ENCODE peak calls at places on chromosomes 7 and 10, in six cellular contexts. One of them, this sample, is unnamed.

GRCh38 chr10:113381906-113382562 is 170.8 kb upstream of the HABP2 start:
- DNase-seq in GM23338: no peak
- DNase-seq in WTC11: no peak
- DNase-seq in GM12878: no peak
- DNase-seq in H1: no peak
- DNase-seq in K562: no peak
- DNase-seq in this sample: no peak

GRCh38 chr10:79376078-79376628 is 28.9 kb downstream of the PPIF start:
- DNase-seq in GM23338: no peak
- DNase-seq in WTC11: no peak
- DNase-seq in GM12878: no peak
- DNase-seq in H1: no peak
- DNase-seq in K562: no peak
- DNase-seq in this sample: no peak

GRCh38 chr7:116499168-116500070 is at the start of gene CAV2:
- DNase-seq in GM23338: peak
- DNase-seq in WTC11: peak
- DNase-seq in GM12878: no peak
- DNase-seq in H1: no peak
- DNase-seq in K562: peak
- DNase-seq in this sample: no peak

GRCh38 chr10:119450606-119451304 is 91.8 kb downstream of the RGS10 start:
- DNase-seq in GM23338: no peak
- DNase-seq in WTC11: no peak
- DNase-seq in GM12878: no peak
- DNase-seq in H1: no peak
- DNase-seq in K562: no peak
- DNase-seq in this sample: no peak

GRCh38 chr7:44697136-44698045 is 51.3 kb upstream of the ZMIZ2 start:
- DNase-seq in GM23338: no peak
- DNase-seq in WTC11: no peak
- DNase-seq in GM12878: no peak
- DNase-seq in H1: no peak
- DNase-seq in K562: no peak
- DNase-seq in this sample: no peak

GRCh38 chr7:92608380-92609322 is 18.5 kb upstream of the FAM133B start:
- DNase-seq in GM23338: peak
- DNase-seq in WTC11: peak
- DNase-seq in GM12878: no peak
- DNase-seq in H1: no peak
- DNase-seq in K562: peak
- DNase-seq in this sample: no peak

GRCh38 chr7:98214811-98215321 is 3.6 kb downstream of the BHLHA15 start:
- DNase-seq in GM23338: no peak
- DNase-seq in WTC11: no peak
- DNase-seq in GM12878: no peak
- DNase-seq in H1: no peak
- DNase-seq in K562: no peak
- DNase-seq in this sample: no peak

GRCh38 chr7:96949766-96950165 is 55.6 kb upstream of the DLX6 start:
- DNase-seq in GM23338: no peak
- DNase-seq in WTC11: no peak
- DNase-seq in GM12878: no peak
- DNase-seq in H1: no peak
- DNase-seq in K562: no peak
- DNase-seq in this sample: peak

GRCh38 chr10:122374859-122375721 is 582 bp downstream of the PLEKHA1 start:
- DNase-seq in GM23338: peak
- DNase-seq in WTC11: peak
- DNase-seq in GM12878: peak
- DNase-seq in H1: no peak
- DNase-seq in K562: peak
- DNase-seq in this sample: peak

GRCh38 chr10:17527530-17528146 is 73.2 kb upstream of the ST8SIA6 start:
- DNase-seq in GM23338: peak
- DNase-seq in WTC11: no peak
- DNase-seq in GM12878: no peak
- DNase-seq in H1: peak
- DNase-seq in K562: no peak
- DNase-seq in this sample: no peak

GRCh38 chr10:120979435-120980315 is 128.5 kb downstream of the WDR11 start:
- DNase-seq in GM23338: peak
- DNase-seq in WTC11: peak
- DNase-seq in GM12878: no peak
- DNase-seq in H1: no peak
- DNase-seq in K562: no peak
- DNase-seq in this sample: peak

GRCh38 chr10:97195654-97196212 is 10.0 kb upstream of the SLIT1 start:
- DNase-seq in GM23338: no peak
- DNase-seq in WTC11: no peak
- DNase-seq in GM12878: no peak
- DNase-seq in H1: no peak
- DNase-seq in K562: no peak
- DNase-seq in this sample: no peak

GRCh38 chr7:158733762-158734494 is 29.3 kb upstream of the NCAPG2 start:
- DNase-seq in GM23338: peak
- DNase-seq in WTC11: no peak
- DNase-seq in GM12878: no peak
- DNase-seq in H1: no peak
- DNase-seq in K562: no peak
- DNase-seq in this sample: no peak

GRCh38 chr10:11178606-11179221 is 161.0 kb downstream of the CELF2 start:
- DNase-seq in GM23338: no peak
- DNase-seq in WTC11: no peak
- DNase-seq in GM12878: peak
- DNase-seq in H1: no peak
- DNase-seq in K562: peak
- DNase-seq in this sample: no peak

GRCh38 chr7:28419717-28420116 is 7.4 kb downstream of the CREB5 start:
- DNase-seq in GM23338: no peak
- DNase-seq in WTC11: no peak
- DNase-seq in GM12878: no peak
- DNase-seq in H1: no peak
- DNase-seq in K562: no peak
- DNase-seq in this sample: no peak

GRCh38 chr7:99142727-99143521 is 984 bp downstream of the SMURF1 start:
- DNase-seq in GM23338: peak
- DNase-seq in WTC11: peak
- DNase-seq in GM12878: peak
- DNase-seq in H1: peak
- DNase-seq in K562: peak
- DNase-seq in this sample: peak

GRCh38 chr7:26705567-26705966 is 158.8 kb downstream of the SKAP2 start:
- DNase-seq in GM23338: no peak
- DNase-seq in WTC11: no peak
- DNase-seq in GM12878: no peak
- DNase-seq in H1: no peak
- DNase-seq in K562: no peak
- DNase-seq in this sample: peak

GRCh38 chr10:14039968-14040668 is 290.6 kb downstream of the FRMD4A start:
- DNase-seq in GM23338: no peak
- DNase-seq in WTC11: no peak
- DNase-seq in GM12878: no peak
- DNase-seq in H1: no peak
- DNase-seq in K562: no peak
- DNase-seq in this sample: no peak

GRCh38 chr10:129277804-129278203 is 189.2 kb upstream of the MGMT start:
- DNase-seq in GM23338: no peak
- DNase-seq in WTC11: no peak
- DNase-seq in GM12878: no peak
- DNase-seq in H1: no peak
- DNase-seq in K562: no peak
- DNase-seq in this sample: no peak

GRCh38 chr10:44071479-44071878 is 313.4 kb downstream of the CXCL12 start:
- DNase-seq in GM23338: no peak
- DNase-seq in WTC11: no peak
- DNase-seq in GM12878: no peak
- DNase-seq in H1: no peak
- DNase-seq in K562: no peak
- DNase-seq in this sample: no peak

GRCh38 chr10:44067432-44067831 is 317.5 kb downstream of the CXCL12 start:
- DNase-seq in GM23338: no peak
- DNase-seq in WTC11: no peak
- DNase-seq in GM12878: no peak
- DNase-seq in H1: no peak
- DNase-seq in K562: no peak
- DNase-seq in this sample: no peak

GRCh38 chr10:44069573-44069972 is 315.3 kb downstream of the CXCL12 start:
- DNase-seq in GM23338: no peak
- DNase-seq in WTC11: no peak
- DNase-seq in GM12878: no peak
- DNase-seq in H1: no peak
- DNase-seq in K562: no peak
- DNase-seq in this sample: no peak

GRCh38 chr10:44068716-44069482 is 316.0 kb downstream of the CXCL12 start:
- DNase-seq in GM23338: no peak
- DNase-seq in WTC11: no peak
- DNase-seq in GM12878: no peak
- DNase-seq in H1: no peak
- DNase-seq in K562: no peak
- DNase-seq in this sample: no peak

GRCh38 chr10:44070282-44070681 is 314.6 kb downstream of the CXCL12 start:
- DNase-seq in GM23338: no peak
- DNase-seq in WTC11: no peak
- DNase-seq in GM12878: no peak
- DNase-seq in H1: no peak
- DNase-seq in K562: no peak
- DNase-seq in this sample: no peak
- TF ChIP-seq CREB1 in GM23338: no peak
- TF ChIP-seq CREB1 in WTC11: no peak
- TF ChIP-seq CREB1 in GM12878: no peak
- TF ChIP-seq CREB1 in H1: no peak
- TF ChIP-seq CREB1 in K562: no peak
- TF ChIP-seq CREB1 in this sample: no peak

DNA sequence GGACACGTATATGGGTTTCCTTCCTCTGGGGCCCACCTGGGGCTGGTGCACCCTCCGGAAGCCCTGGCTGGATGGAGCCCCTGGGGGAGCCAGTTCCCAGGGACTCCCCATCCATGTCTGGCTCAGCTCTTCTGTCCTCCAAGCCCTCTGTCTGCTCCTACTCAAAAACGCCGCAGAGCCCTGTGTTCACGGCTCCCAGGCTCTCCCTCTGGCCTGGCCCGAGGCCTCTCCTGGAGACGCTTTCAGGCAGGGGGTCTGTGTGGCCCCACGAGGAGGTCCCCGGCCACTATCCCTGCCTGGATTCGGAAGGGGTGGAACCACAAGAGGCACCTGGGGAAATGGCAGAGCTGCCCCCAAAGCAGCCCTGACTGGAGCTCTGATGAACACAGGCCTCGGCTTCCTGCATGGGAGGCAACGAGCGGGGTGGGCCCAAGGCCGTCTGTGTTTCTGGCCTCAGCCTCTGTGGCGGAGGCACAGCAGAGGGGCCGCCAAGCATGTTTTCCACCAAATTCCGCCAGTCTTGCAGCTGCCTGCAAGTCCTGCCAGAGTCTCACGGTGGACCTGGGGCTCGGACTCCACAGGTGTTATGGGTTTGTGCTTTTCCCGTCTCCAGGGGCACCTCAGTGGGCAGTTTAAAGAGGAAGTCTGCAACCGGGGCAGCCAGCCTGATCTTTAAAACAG is 22.6 kb upstream of the INPP5A start:
- DNase-seq in GM23338: peak
- DNase-seq in WTC11: no peak
- DNase-seq in GM12878: no peak
- DNase-seq in H1: no peak
- DNase-seq in K562: no peak
- DNase-seq in this sample: no peak
- TF ChIP-seq CREB1 in GM23338: no peak
- TF ChIP-seq CREB1 in WTC11: no peak
- TF ChIP-seq CREB1 in GM12878: no peak
- TF ChIP-seq CREB1 in H1: no peak
- TF ChIP-seq CREB1 in K562: no peak
- TF ChIP-seq CREB1 in this sample: no peak

DNA sequence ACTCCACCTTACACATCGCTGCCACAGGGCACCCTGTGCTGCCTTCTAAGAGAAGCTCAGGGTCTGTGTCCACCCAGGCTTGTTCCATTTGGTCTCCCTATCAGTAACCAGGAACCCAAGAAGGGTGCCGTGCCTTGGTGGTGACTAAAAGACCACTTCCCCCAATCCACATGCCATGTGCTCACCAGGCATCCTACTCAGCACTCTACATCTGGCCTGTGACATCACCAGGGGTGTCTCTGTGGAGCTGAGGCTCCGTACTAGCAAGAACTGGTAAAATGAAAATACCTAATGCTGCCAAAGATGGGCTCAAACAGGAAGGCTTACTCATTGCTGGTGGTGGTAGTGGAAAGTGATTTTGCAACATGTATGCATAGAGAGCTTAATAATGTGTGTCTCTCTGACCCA is 19.0 kb upstream of the C10orf71 start:
- DNase-seq in GM23338: no peak
- DNase-seq in WTC11: no peak
- DNase-seq in GM12878: no peak
- DNase-seq in H1: no peak
- DNase-seq in K562: no peak
- DNase-seq in this sample: no peak
- TF ChIP-seq CREB1 in GM23338: no peak
- TF ChIP-seq CREB1 in WTC11: no peak
- TF ChIP-seq CREB1 in GM12878: no peak
- TF ChIP-seq CREB1 in H1: no peak
- TF ChIP-seq CREB1 in K562: no peak
- TF ChIP-seq CREB1 in this sample: no peak

GRCh38 chr7:5210751-5211338 is 20.8 kb downstream of the WIPI2 start:
- DNase-seq in GM23338: no peak
- DNase-seq in WTC11: no peak
- DNase-seq in GM12878: no peak
- DNase-seq in H1: no peak
- DNase-seq in K562: no peak
- DNase-seq in this sample: no peak

GRCh38 chr7:5203138-5203537 is 13.1 kb downstream of the WIPI2 start:
- DNase-seq in GM23338: no peak
- DNase-seq in WTC11: no peak
- DNase-seq in GM12878: no peak
- DNase-seq in H1: no peak
- DNase-seq in K562: no peak
- DNase-seq in this sample: no peak

GRCh38 chr7:5206686-5207085 is 16.7 kb downstream of the WIPI2 start:
- DNase-seq in GM23338: no peak
- DNase-seq in WTC11: no peak
- DNase-seq in GM12878: no peak
- DNase-seq in H1: no peak
- DNase-seq in K562: no peak
- DNase-seq in this sample: no peak

GRCh38 chr7:5204546-5204945 is 14.5 kb downstream of the WIPI2 start:
- DNase-seq in GM23338: no peak
- DNase-seq in WTC11: no peak
- DNase-seq in GM12878: no peak
- DNase-seq in H1: no peak
- DNase-seq in K562: no peak
- DNase-seq in this sample: no peak

DNA sequence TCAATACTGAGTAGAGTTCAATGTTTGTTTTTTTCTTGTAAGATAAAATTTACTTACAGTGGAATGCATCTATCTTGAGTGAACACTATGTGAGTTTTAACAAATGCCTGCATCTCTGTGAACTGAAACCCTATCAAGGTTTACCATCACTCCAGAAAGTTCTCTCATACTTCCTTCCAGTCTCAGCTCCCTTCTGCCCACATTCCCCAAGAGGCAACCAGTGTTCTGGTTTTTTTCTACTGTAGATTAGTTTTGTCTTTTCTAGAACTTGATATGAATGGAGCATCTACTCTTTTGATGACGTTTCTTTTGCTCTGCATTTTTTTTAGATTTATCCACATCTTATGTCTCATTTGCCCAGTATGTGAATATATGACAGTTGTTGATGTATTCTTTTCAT is 17.1 kb downstream of the WIPI2 start:
- DNase-seq in GM23338: no peak
- DNase-seq in WTC11: no peak
- DNase-seq in GM12878: no peak
- DNase-seq in H1: no peak
- DNase-seq in K562: no peak
- DNase-seq in this sample: no peak
- TF ChIP-seq CREB1 in GM23338: no peak
- TF ChIP-seq CREB1 in WTC11: no peak
- TF ChIP-seq CREB1 in GM12878: no peak
- TF ChIP-seq CREB1 in H1: no peak
- TF ChIP-seq CREB1 in K562: no peak
- TF ChIP-seq CREB1 in this sample: no peak